ENCODE peak calls at places on chromosomes 11 and 22, in five cellular contexts. E is Calu3, T is NCI-H2171 treated with DMSO at 0.1 percent for 48 hours, H is NCI-H774, V is M059J. P is an unnamed sample.

GRCh38 chr22:44398791-44399190 is 86.0 kb upstream of the SHISAL1 start:
- DNase-seq in E (no peak), T (no peak), V (no peak), H (no peak), P (no peak)

GRCh38 chr11:59102259-59102765 is 4.7 kb upstream of the FAM111B start:
- DNase-seq in H (no peak), E (peak), V (peak), T (no peak), P (peak)

GRCh38 chr22:46442217-46442853 is 95.1 kb downstream of the CELSR1 start:
- DNase-seq in V (no peak), E (no peak), H (no peak), T (no peak), P (no peak)

GRCh38 chr22:32926600-32926999 is 125.1 kb downstream of the TIMP3 start:
- DNase-seq in H (no peak), E (peak), T (peak), V (peak), P (peak)

GRCh38 chr11:60615497-60615896 is 83.9 kb upstream of the MS4A8 start:
- DNase-seq in E (no peak), T (no peak), H (no peak), V (no peak), P (no peak)

GRCh38 chr11:38543311-38543710 is 1945.3 kb upstream of the RAG2 start:
- DNase-seq in T (no peak), E (no peak), V (peak), H (no peak), P (peak)

GRCh38 chr11:78418584-78419211 is 1.1 kb upstream of the GAB2 start:
- DNase-seq in V (peak), H (no peak), T (no peak), E (no peak), P (peak)

GRCh38 chr11:119471329-119471728 is 48.4 kb upstream of the THY1 start:
- DNase-seq in E (no peak), V (no peak), H (no peak), T (no peak), P (no peak)

GRCh38 chr11:113046866-113047265 is 85.6 kb downstream of the NCAM1 start:
- DNase-seq in H (no peak), T (no peak), E (no peak), V (no peak), P (peak)

GRCh38 chr11:36868380-36868779 is 270.3 kb upstream of the RAG2 start:
- DNase-seq in T (no peak), V (no peak), E (no peak), H (no peak), P (no peak)

GRCh38 chr22:17501679-17502285 is 61.5 kb upstream of the SLC25A18 start:
- DNase-seq in H (peak), V (peak), E (peak), T (peak), P (peak)

GRCh38 chr11:117179048-117179999 is 781 bp downstream of the SIDT2 start:
- DNase-seq in H (no peak), E (peak), V (peak), T (peak), P (peak)

GRCh38 chr22:19970479-19971275 is 29.1 kb upstream of the TXNRD2 start:
- DNase-seq in E (peak), T (peak), H (no peak), V (peak), P (peak)

GRCh38 chr11:3855808-3856491 is 486 bp downstream of the STIM1 start:
- DNase-seq in T (peak), H (no peak), V (peak), E (peak), P (no peak)

GRCh38 chr11:124510279-124510678 is 33.2 kb downstream of the OR8B12 start:
- DNase-seq in H (no peak), E (no peak), V (no peak), T (no peak), P (no peak)

GRCh38 chr22:43828711-43829447 is 16.8 kb upstream of the EFCAB6 start:
- DNase-seq in E (no peak), H (no peak), T (peak), V (no peak), P (peak)

GRCh38 chr11:8709002-8709672 is 26.5 kb downstream of the RPL27A start:
- DNase-seq in H (no peak), E (no peak), T (no peak), V (peak), P (peak)

GRCh38 chr22:36329217-36330078 is 58.3 kb downstream of the MYH9 start:
- DNase-seq in H (no peak), T (peak), V (peak), E (peak), P (peak)

GRCh38 chr11:62604460-62605130 is 2.9 kb upstream of the MTA2 start:
- DNase-seq in E (no peak), V (no peak), T (no peak), H (no peak), P (no peak)

GRCh38 chr11:100810146-100810545 is 123.1 kb downstream of the ARHGAP42 start:
- DNase-seq in V (peak), E (no peak), H (no peak), T (no peak), P (peak)

GRCh38 chr11:70423523-70424505 is 25.5 kb downstream of the CTTN start:
- DNase-seq in H (no peak), V (peak), T (no peak), E (peak), P (peak)

GRCh38 chr22:49116021-49116420 is 711.7 kb downstream of the BRD1 start:
- DNase-seq in H (no peak), V (no peak), T (no peak), E (no peak), P (no peak)

GRCh38 chr11:111378773-111379499 is at the start of gene POU2AF1:
- DNase-seq in E (no peak), H (no peak), T (no peak), V (peak), P (no peak)

GRCh38 chr22:30948930-30949342 is 19.6 kb downstream of the MORC2 start:
- DNase-seq in H (no peak), E (no peak), V (no peak), T (no peak), P (peak)

GRCh38 chr11:69368119-69368880 is 74.3 kb downstream of the MYEOV start:
- DNase-seq in H (no peak), E (no peak), T (peak), V (no peak), P (no peak)

GRCh38 chr22:45537734-45538181 is 35.1 kb downstream of the FBLN1 start:
- DNase-seq in T (peak), H (no peak), E (no peak), V (peak), P (peak)